ENCODE peak calls at places on chromosomes 3 and 15, in eight cellular contexts. S is B cell; D is NCI-H1105; B is H7; J is GM10248; R is stimulated activated CD4-positive, alpha-beta T cell treated with anti-CD3 and anti-CD28 coated beads, Interleukin-4, amount 100 ng/mL, for 48 hours; F is choroid plexus epithelial cell; Z is ELF-1. L is an unnamed sample.

GRCh38 chr15:70558406-70559222 is 204.7 kb downstream of the UACA start:
- DNase-seq in S (no peak), D (no peak), B (no peak), J (no peak), R (no peak), F (no peak), Z (no peak), L (no peak)

GRCh38 chr15:77865701-77866100 is 211.8 kb downstream of the TBC1D2B start:
- DNase-seq in S (no peak), D (no peak), B (no peak), J (no peak), R (no peak), F (no peak), Z (no peak), L (no peak)

GRCh38 chr3:140832883-140833282 is 108.8 kb upstream of the SLC25A36 start:
- DNase-seq in S (no peak), D (no peak), B (no peak), J (peak), R (no peak), F (no peak), Z (no peak), L (no peak)

GRCh38 chr3:10550705-10551104 is 45.3 kb upstream of the ATP2B2 start:
- DNase-seq in S (no peak), D (no peak), B (no peak), J (no peak), R (no peak), F (no peak), Z (no peak), L (no peak)

GRCh38 chr15:72005483-72005882 is 112.5 kb downstream of the MYO9A start:
- DNase-seq in S (no peak), D (no peak), B (no peak), J (no peak), R (no peak), F (no peak), Z (no peak), L (no peak)

GRCh38 chr15:101614001-101614585 is 38.1 kb downstream of the TM2D3 start:
- DNase-seq in S (no peak), D (no peak), B (no peak), J (no peak), R (no peak), F (no peak), Z (no peak), L (no peak)

GRCh38 chr15:93072011-93072410 is 17.0 kb downstream of the RGMA start:
- DNase-seq in S (no peak), D (no peak), B (peak), J (no peak), R (no peak), F (peak), Z (no peak), L (no peak)

GRCh38 chr3:151328298-151329036 is 882 bp downstream of the P2RY13 start:
- DNase-seq in S (no peak), D (no peak), B (no peak), J (no peak), R (no peak), F (peak), Z (no peak), L (no peak)

GRCh38 chr15:23073890-23074631 is 34.7 kb upstream of the TUBGCP5 start:
- DNase-seq in S (no peak), D (peak), B (no peak), J (no peak), R (no peak), F (peak), Z (no peak), L (no peak)

GRCh38 chr3:64224826-64225606 is at the start of gene PRICKLE2:
- DNase-seq in S (no peak), D (no peak), B (peak), J (peak), R (no peak), F (peak), Z (peak), L (peak)

GRCh38 chr15:50067254-50067653 is 51.8 kb downstream of the ATP8B4 start:
- DNase-seq in S (no peak), D (no peak), B (no peak), J (no peak), R (no peak), F (no peak), Z (no peak), L (no peak)

L was measured in H54.